ENCODE peak calls at places on chromosomes 13 and 19, in seven cellular contexts. I, B, D, K, J, E and T are unnamed samples.

GRCh38 chr19:18194554-18195238 is 1.7 kb downstream of the MPV17L2 start:
- DNase-seq in I (peak), B (peak), D (no peak), K (no peak), J (no peak), E (peak), T (peak)

GRCh38 chr19:45092747-45093678 is at the start of gene PPP1R37:
- DNase-seq in I (peak), B (peak), D (peak), K (peak), J (peak), E (peak), T (peak)

GRCh38 chr13:31000889-31001288 is 68.4 kb downstream of the TEX26 start:
- DNase-seq in I (no peak), B (no peak), D (no peak), K (no peak), J (no peak), E (no peak), T (no peak)

GRCh38 chr13:99528547-99528946 is 27.3 kb downstream of the TM9SF2 start:
- DNase-seq in I (peak), B (no peak), D (no peak), K (no peak), J (no peak), E (no peak), T (no peak)

GRCh38 chr13:26759907-26760834 is at the start of gene GPR12:
- DNase-seq in I (peak), B (no peak), D (no peak), K (no peak), J (no peak), E (no peak), T (no peak)

GRCh38 chr13:109026266-109026665 is 396.9 kb downstream of the MYO16 start:
- DNase-seq in I (no peak), B (no peak), D (no peak), K (no peak), J (peak), E (no peak), T (no peak)

GRCh38 chr13:103022328-103022727 is 43.9 kb downstream of the SLC10A2 start:
- DNase-seq in I (no peak), B (no peak), D (no peak), K (no peak), J (no peak), E (no peak), T (no peak)

GRCh38 chr19:18426416-18426767 is 7.2 kb downstream of the SSBP4 start:
- DNase-seq in I (no peak), B (no peak), D (no peak), K (no peak), J (no peak), E (no peak), T (no peak)

GRCh38 chr19:21474671-21475181 is 30.7 kb upstream of the ZNF429 start:
- DNase-seq in I (peak), B (peak), D (peak), K (peak), J (no peak), E (peak), T (peak)

GRCh38 chr13:91544723-91545122 is 146.3 kb downstream of the GPC5 start:
- DNase-seq in I (peak), B (no peak), D (peak), K (no peak), J (no peak), E (no peak), T (no peak)

GRCh38 chr19:35841961-35842595 is 10.2 kb downstream of the NPHS1 start:
- DNase-seq in I (no peak), B (no peak), D (no peak), K (no peak), J (no peak), E (peak), T (no peak)

GRCh38 chr19:18122424-18122823 is 24.8 kb downstream of the MAST3 start:
- DNase-seq in I (no peak), B (no peak), D (no peak), K (no peak), J (no peak), E (no peak), T (no peak)

GRCh38 chr19:34732548-34733255 is 1.3 kb upstream of the ZNF181 start:
- DNase-seq in I (peak), B (peak), D (no peak), K (no peak), J (no peak), E (peak), T (no peak)

GRCh38 chr13:76799696-76800095 is 86.5 kb downstream of the KCTD12 start:
- DNase-seq in I (no peak), B (no peak), D (no peak), K (no peak), J (no peak), E (no peak), T (no peak)

GRCh38 chr13:97499181-97499580 is 65.2 kb downstream of the RAP2A start:
- DNase-seq in I (no peak), B (no peak), D (no peak), K (no peak), J (no peak), E (no peak), T (no peak)

GRCh38 chr19:8085606-8086464 is 33.3 kb downstream of the CCL25 start:
- DNase-seq in I (peak), B (no peak), D (peak), K (no peak), J (no peak), E (no peak), T (no peak)

GRCh38 chr19:35915508-35915907 is 7.4 kb upstream of the TYROBP start:
- DNase-seq in I (no peak), B (no peak), D (no peak), K (no peak), J (no peak), E (no peak), T (no peak)

GRCh38 chr13:28181413-28181812 is 43.1 kb downstream of the PAN3 start:
- DNase-seq in I (no peak), B (no peak), D (no peak), K (no peak), J (no peak), E (no peak), T (no peak)

GRCh38 chr19:18562086-18562485 is 4.4 kb downstream of the KXD1 start:
- DNase-seq in I (no peak), B (no peak), D (no peak), K (peak), J (no peak), E (no peak), T (no peak)

GRCh38 chr13:18998389-18998788 is 183.2 kb downstream of the TUBA3C start:
- DNase-seq in I (no peak), B (no peak), D (no peak), K (no peak), J (no peak), E (no peak), T (no peak)

GRCh38 chr19:40799558-40800338 is 757 bp downstream of the EGLN2 start:
- DNase-seq in I (peak), B (peak), D (no peak), K (peak), J (no peak), E (no peak), T (peak)

GRCh38 chr13:30346789-30347167 is 39.4 kb upstream of the KATNAL1 start:
- DNase-seq in I (no peak), B (no peak), D (no peak), K (no peak), J (no peak), E (no peak), T (no peak)

GRCh38 chr13:74259641-74260040 is 125.4 kb upstream of the KLF12 start:
- DNase-seq in I (no peak), B (no peak), D (no peak), K (no peak), J (no peak), E (no peak), T (no peak)

GRCh38 chr13:102556806-102557205 is 40.0 kb upstream of the TPP2 start:
- DNase-seq in I (no peak), B (no peak), D (no peak), K (no peak), J (no peak), E (no peak), T (no peak)

GRCh38 chr13:40315416-40316064 is 350.9 kb downstream of the FOXO1 start:
- DNase-seq in I (no peak), B (peak), D (no peak), K (peak), J (no peak), E (no peak), T (no peak)

GRCh38 chr13:67238277-67238859 is 8.2 kb upstream of the PCDH9 start:
- DNase-seq in I (no peak), B (no peak), D (peak), K (no peak), J (no peak), E (no peak), T (no peak)

GRCh38 chr19:11596156-11596555 is 1.1 kb upstream of the ZNF627 start:
- DNase-seq in I (no peak), B (no peak), D (no peak), K (no peak), J (no peak), E (no peak), T (peak)
- H3K4me3 ChIP-seq in I (no peak), B (no peak), D (no peak), K (no peak), J (no peak), E (no peak), T (no peak)

GRCh38 chr19:55209430-55210119 is at the start of gene PTPRH:
- DNase-seq in I (no peak), B (peak), D (no peak), K (no peak), J (no peak), E (no peak), T (no peak)
- H3K27ac ChIP-seq in I (no peak), B (peak), D (no peak), K (no peak), J (peak), E (peak), T (no peak)

DNA sequence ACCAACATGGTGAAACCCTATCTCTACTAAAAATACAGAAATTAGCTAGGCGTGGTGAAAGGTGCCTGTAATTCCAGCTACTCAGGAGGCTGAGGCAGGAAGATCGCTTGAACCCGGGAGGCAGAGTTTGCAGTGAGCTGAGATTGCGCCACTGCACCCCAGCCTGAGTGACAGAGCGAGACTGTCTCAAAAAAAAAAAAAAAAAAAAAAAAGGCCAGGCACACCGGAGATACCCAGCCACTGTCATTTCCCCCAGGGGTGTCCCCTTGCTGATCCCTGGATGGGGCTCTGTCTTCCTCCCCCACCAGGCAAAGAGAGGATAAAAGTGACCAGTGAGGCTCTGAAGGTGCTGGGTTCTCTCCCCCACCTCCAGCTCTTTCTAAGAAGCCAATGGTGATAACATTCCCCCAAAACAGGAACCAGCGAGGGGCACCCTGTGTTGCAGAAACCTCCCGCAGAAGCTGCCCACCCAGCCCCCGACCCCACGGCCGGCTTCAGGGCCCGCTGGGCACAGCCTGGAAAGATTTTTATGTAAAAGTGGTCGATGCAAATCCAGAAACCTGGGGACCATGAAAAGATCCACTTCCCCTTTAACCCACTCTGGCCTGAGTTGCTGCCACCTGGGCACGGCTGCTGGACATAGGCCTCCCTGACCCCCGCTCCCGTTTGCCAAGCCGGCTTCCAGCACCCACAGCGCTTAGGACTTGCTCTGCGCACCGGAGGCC is 61.3 kb upstream of the KLF2 start:
- DNase-seq in I (no peak), B (no peak), D (no peak), K (no peak), J (no peak), E (no peak), T (no peak)
- H3K4me3 ChIP-seq in I (no peak), B (no peak), D (no peak), K (no peak), J (no peak), E (no peak), T (no peak)

DNA sequence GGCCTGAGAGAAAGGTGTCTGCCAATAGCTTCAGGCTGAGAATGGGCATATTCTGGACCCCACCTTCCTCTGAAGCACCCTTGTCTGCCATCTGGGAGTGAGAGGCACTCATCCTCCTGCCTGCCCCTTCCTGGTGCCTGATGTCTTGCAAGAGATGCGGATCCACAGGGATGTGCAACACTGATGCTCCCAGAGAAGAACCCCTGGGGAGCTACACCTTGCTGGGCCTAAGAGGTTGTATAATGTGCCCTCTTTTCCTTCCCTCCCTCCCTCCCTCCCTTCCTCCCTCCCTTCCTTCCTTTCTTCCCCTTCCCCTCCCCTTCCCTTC is 34.6 kb downstream of the ADPRHL1 start:
- DNase-seq in I (no peak), B (no peak), D (no peak), K (no peak), J (no peak), E (no peak), T (no peak)
- H3K27ac ChIP-seq in I (no peak), B (no peak), D (no peak), K (no peak), J (no peak), E (no peak), T (no peak)

DNA sequence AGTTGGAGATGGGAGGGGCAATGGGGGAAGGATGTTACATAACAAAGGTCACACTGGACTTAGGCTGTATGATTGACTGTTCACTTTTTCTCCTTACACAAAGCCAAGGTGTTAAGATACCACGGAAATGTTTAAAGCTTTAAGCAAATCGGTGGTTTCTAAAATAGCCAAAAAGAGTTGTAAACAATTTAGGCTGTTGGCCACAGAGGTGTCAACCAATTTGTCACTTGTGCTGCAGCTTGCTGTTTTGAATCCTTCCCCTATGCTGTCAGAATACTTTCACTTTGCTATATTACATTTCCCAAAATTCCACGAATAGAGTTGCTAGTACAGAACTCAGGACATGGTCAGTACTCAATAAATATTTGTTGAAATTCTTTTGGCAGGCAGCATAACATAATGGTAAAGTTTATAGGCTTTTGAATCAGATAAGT is 149.3 kb downstream of the VWA8 start:
- DNase-seq in I (no peak), B (no peak), D (no peak), K (no peak), J (no peak), E (no peak), T (no peak)
- H3K4me3 ChIP-seq in I (no peak), B (no peak), D (no peak), K (no peak), J (no peak), E (peak), T (no peak)